ENCODE peak calls at places on chromosomes 5 and 9, in ten cellular contexts. L is head of caudate nucleus; O is activated CD8-positive, alpha-beta memory T cell treated with anti-CD3 and anti-CD28 coated beads for 4 hours; N is HTR-8/SVneo; B is neural crest cell; Q is uterus; C is left ventricle myocardium superior; U is stomach; T is right cardiac atrium; I is choroid plexus epithelial cell. V is an unnamed sample.

GRCh38 chr5:112217847-112218579 is 201.1 kb downstream of the EPB41L4A start:
- DNase-seq in L (no peak), O (no peak), N (no peak), B (no peak), Q (no peak), C (no peak), U (no peak), T (no peak), I (no peak), V (no peak)

GRCh38 chr5:116216246-116216645 is 131.4 kb downstream of the COMMD10 start:
- DNase-seq in L (no peak), O (no peak), N (no peak), B (no peak), Q (no peak), C (no peak), U (no peak), T (no peak), I (peak; percentile 14), V (no peak)

GRCh38 chr5:40717281-40717680 is 37.6 kb downstream of the PTGER4 start:
- DNase-seq in L (no peak), O (no peak), N (no peak), B (no peak), Q (no peak), C (no peak), U (no peak), T (no peak), I (peak; percentile 75), V (no peak)

GRCh38 chr5:180353226-180353962 is at the start of gene GFPT2:
- DNase-seq in L (peak; percentile 95), O (peak; percentile 56), N (peak; percentile 92), B (peak; percentile 62), Q (peak; percentile 92), C (peak; percentile 91), U (peak; percentile 71), T (peak; percentile 93), I (peak; percentile 84), V (peak; percentile 66)

GRCh38 chr9:21961569-21961968 is 32.6 kb downstream of the CDKN2A start:
- DNase-seq in L (no peak), O (no peak), N (no peak), B (no peak), Q (no peak), C (no peak), U (no peak), T (no peak), I (no peak), V (no peak)

GRCh38 chr9:80204054-80204453 is 632.3 kb downstream of the TLE4 start:
- DNase-seq in L (no peak), O (no peak), N (no peak), B (no peak), Q (no peak), C (no peak), U (no peak), T (no peak), I (peak; percentile 34), V (no peak)

GRCh38 chr5:168552146-168552545 is 23.0 kb downstream of the FBLL1 start:
- DNase-seq in L (no peak), O (no peak), N (no peak), B (no peak), Q (no peak), C (no peak), U (no peak), T (no peak), I (peak; percentile 99), V (no peak)

GRCh38 chr5:3412146-3412545 is 183.5 kb upstream of the IRX1 start:
- DNase-seq in L (no peak), O (no peak), N (no peak), B (no peak), Q (no peak), C (no peak), U (no peak), T (no peak), I (no peak), V (no peak)

GRCh38 chr9:111613436-111614040 is 14.1 kb upstream of the PTGR1 start:
- DNase-seq in L (no peak), O (no peak), N (no peak), B (no peak), Q (no peak), C (no peak), U (no peak), T (no peak), I (no peak), V (no peak)

GRCh38 chr9:101311759-101312420 is 72.9 kb downstream of the BAAT start:
- DNase-seq in L (peak; percentile 43), O (no peak), N (peak; percentile 41), B (no peak), Q (no peak), C (no peak), U (no peak), T (no peak), I (peak; percentile 93), V (no peak)

GRCh38 chr5:40497573-40497972 is 182.1 kb upstream of the PTGER4 start:
- DNase-seq in L (no peak), O (no peak), N (peak; percentile 50), B (no peak), Q (no peak), C (no peak), U (no peak), T (no peak), I (peak; percentile 65), V (no peak)

GRCh38 chr9:129242971-129243561 is 65.0 kb upstream of the IER5L start:
- DNase-seq in L (no peak), O (no peak), N (no peak), B (no peak), Q (peak; percentile 73), C (peak; percentile 43), U (no peak), T (peak; percentile 81), I (peak; percentile 55), V (no peak)

GRCh38 chr9:134678671-134679443 is 37.3 kb downstream of the COL5A1 start:
- DNase-seq in L (no peak), O (no peak), N (no peak), B (no peak), Q (no peak), C (peak; percentile 20), U (no peak), T (no peak), I (no peak), V (no peak)

GRCh38 chr5:9098990-9099389 is 446.9 kb downstream of the SEMA5A start:
- DNase-seq in L (no peak), O (no peak), N (no peak), B (no peak), Q (no peak), C (no peak), U (no peak), T (no peak), I (no peak), V (no peak)

GRCh38 chr9:82903503-82903902 is 159.4 kb downstream of the RASEF start:
- DNase-seq in L (no peak), O (no peak), N (no peak), B (no peak), Q (no peak), C (no peak), U (no peak), T (no peak), I (no peak), V (no peak)

GRCh38 chr5:150851039-150851438 is 4.7 kb downstream of the IRGM start:
- DNase-seq in L (no peak), O (no peak), N (no peak), B (no peak), Q (no peak), C (no peak), U (no peak), T (no peak), I (no peak), V (no peak)

GRCh38 chr9:123933401-123933800 is 3.5 kb upstream of the DENND1A start:
- DNase-seq in L (no peak), O (no peak), N (peak; percentile 37), B (no peak), Q (no peak), C (no peak), U (no peak), T (no peak), I (peak; percentile 42), V (no peak)

GRCh38 chr9:121326130-121326838 is 43.8 kb downstream of the STOM start:
- DNase-seq in L (no peak), O (no peak), N (no peak), B (no peak), Q (peak; percentile 92), C (peak; percentile 89), U (peak; percentile 43), T (peak; percentile 94), I (peak; percentile 22), V (no peak)

GRCh38 chr9:37390759-37391158 is 31.7 kb upstream of the GRHPR start:
- DNase-seq in L (no peak), O (no peak), N (no peak), B (no peak), Q (no peak), C (no peak), U (peak; percentile 67), T (no peak), I (peak; percentile 29), V (no peak)

GRCh38 chr9:36896296-36896695 is 137.8 kb downstream of the PAX5 start:
- DNase-seq in L (no peak), O (no peak), N (no peak), B (no peak), Q (no peak), C (no peak), U (no peak), T (no peak), I (no peak), V (no peak)

GRCh38 chr5:126422994-126423788 is at the start of gene GRAMD2B:
- DNase-seq in L (peak; percentile 76), O (peak; percentile 52), N (peak; percentile 74), B (peak; percentile 61), Q (peak; percentile 87), C (peak; percentile 91), U (peak; percentile 86), T (peak; percentile 94), I (peak; percentile 95), V (peak; percentile 74)

GRCh38 chr5:10471672-10472071 is 30.0 kb downstream of the ROPN1L start:
- DNase-seq in L (no peak), O (no peak), N (no peak), B (no peak), Q (no peak), C (no peak), U (no peak), T (no peak), I (no peak), V (no peak)

GRCh38 chr9:121984726-121985402 is 108.2 kb downstream of the TTLL11 start:
- DNase-seq in L (peak; percentile 38), O (no peak), N (no peak), B (no peak), Q (no peak), C (no peak), U (no peak), T (no peak), I (peak; percentile 90), V (no peak)

GRCh38 chr5:143606043-143606752 is 202.7 kb upstream of the NR3C1 start:
- DNase-seq in L (no peak), O (no peak), N (no peak), B (no peak), Q (no peak), C (no peak), U (no peak), T (no peak), I (no peak), V (no peak)

GRCh38 chr5:78750281-78750680 is 101.7 kb upstream of the LHFPL2 start:
- DNase-seq in L (no peak), O (no peak), N (no peak), B (no peak), Q (no peak), C (no peak), U (no peak), T (no peak), I (peak; percentile 14), V (no peak)

GRCh38 chr5:55524816-55525215 is 9.9 kb downstream of the PLPP1 start:
- DNase-seq in L (no peak), O (no peak), N (no peak), B (no peak), Q (no peak), C (no peak), U (no peak), T (no peak), I (no peak), V (no peak)

GRCh38 chr9:114155263-114155966 is at the start of gene COL27A1:
- DNase-seq in L (peak; percentile 79), O (peak; percentile 44), N (peak; percentile 76), B (peak; percentile 94), Q (peak; percentile 90), C (peak; percentile 93), U (peak; percentile 87), T (peak; percentile 95), I (peak; percentile 74), V (peak; percentile 91)

V was measured in mesothelial cell of epicardium.